ENCODE peak calls at places on chromosome 21, in four cellular contexts. B is K562, U is HL-60, R is GM12878. C is an unnamed sample.

GRCh38 chr21:27528697-27529096 is 561.8 kb upstream of the ADAMTS5 start:
- DNase-seq in B (no peak), U (no peak), R (no peak), C (no peak)

GRCh38 chr21:24823247-24823646 is 784.0 kb downstream of the MRPL39 start:
- DNase-seq in B (no peak), U (no peak), R (no peak), C (no peak)

GRCh38 chr21:41948901-41949300 is 4.9 kb downstream of the C2CD2 start:
- DNase-seq in B (no peak), U (no peak), R (no peak), C (no peak)

GRCh38 chr21:35086357-35086756 is 37.3 kb upstream of the RUNX1 start:
- DNase-seq in B (no peak), U (no peak), R (no peak), C (no peak)

GRCh38 chr21:40809673-40810072 is 37.3 kb downstream of the DSCAM start:
- DNase-seq in B (no peak), U (no peak), R (no peak), C (no peak)

GRCh38 chr21:41762236-41762635 is 4.6 kb downstream of the RIPK4 start:
- DNase-seq in B (no peak), U (no peak), R (no peak), C (no peak)

GRCh38 chr21:34668803-34669148 is at the start of gene CLIC6:
- DNase-seq in B (no peak), U (no peak), R (no peak), C (no peak)

GRCh38 chr21:32143222-32143939 is 135.5 kb downstream of the MIS18A start:
- DNase-seq in B (no peak), U (no peak), R (no peak), C (no peak)

GRCh38 chr21:37557261-37557950 is 190.8 kb downstream of the DYRK1A start:
- DNase-seq in B (no peak), U (no peak), R (peak; percentile 91), C (peak; percentile 62)

GRCh38 chr21:37032877-37033471 is 26.5 kb downstream of the RIPPLY3 start:
- DNase-seq in B (no peak), U (no peak), R (no peak), C (no peak)

GRCh38 chr21:26801524-26801923 is 43.7 kb downstream of the ADAMTS1 start:
- DNase-seq in B (no peak), U (no peak), R (no peak), C (no peak)

GRCh38 chr21:32427958-32428623 is 15.6 kb downstream of the EVA1C start:
- DNase-seq in B (peak; percentile 30), U (no peak), R (no peak), C (no peak)

GRCh38 chr21:37206531-37206930 is 60.6 kb downstream of the VPS26C start:
- DNase-seq in B (no peak), U (no peak), R (no peak), C (no peak)

GRCh38 chr21:42400525-42400924 is 3.2 kb upstream of the UBASH3A start:
- DNase-seq in B (no peak), U (no peak), R (peak; percentile 68), C (no peak)

GRCh38 chr21:23968722-23969647 is 1638.3 kb downstream of the MRPL39 start:
- DNase-seq in B (peak; percentile 51), U (peak; percentile 70), R (peak; percentile 46), C (peak; percentile 10)

GRCh38 chr21:26939532-26940181 is 27.2 kb downstream of the ADAMTS5 start:
- DNase-seq in B (no peak), U (no peak), R (no peak), C (no peak)

GRCh38 chr21:14901482-14901958 is 163.3 kb downstream of the NRIP1 start:
- DNase-seq in B (no peak), U (no peak), R (no peak), C (no peak)

GRCh38 chr21:42833859-42834729 is 45.2 kb downstream of the WDR4 start:
- DNase-seq in B (peak; percentile 27), U (no peak), R (no peak), C (no peak)

GRCh38 chr21:29078884-29079765 is 5.7 kb upstream of the CCT8 start:
- DNase-seq in B (no peak), U (peak; percentile 96), R (peak; percentile 68), C (peak; percentile 14)
- TF ChIP-seq POLR2AphosphoS5 in B (no peak), U (peak; percentile 87), R (peak; percentile 59), C (peak; percentile 20)

DNA sequence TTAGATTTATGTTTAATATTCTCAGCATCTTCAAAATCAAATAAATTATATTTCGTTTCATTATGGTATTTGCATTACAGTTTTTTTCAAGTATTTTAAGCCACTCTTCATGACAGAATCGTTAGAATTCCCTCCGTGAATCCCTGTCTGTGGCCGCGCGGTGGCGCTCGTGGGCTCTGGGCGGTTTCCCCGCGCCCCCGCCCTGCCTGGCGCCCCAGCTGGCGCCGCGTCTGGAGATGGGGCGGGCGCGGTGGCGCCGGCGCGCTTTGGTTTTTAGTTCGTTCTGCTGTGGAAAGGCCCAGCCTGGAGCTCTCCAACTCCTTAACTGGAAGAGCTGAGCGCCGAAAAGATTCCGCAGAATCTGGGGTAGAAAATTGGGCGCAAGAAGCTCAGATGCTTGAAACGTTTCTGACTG is 25.7 kb downstream of the PRMT2 start:
- DNase-seq in B (no peak), U (peak; percentile 30), R (no peak), C (peak; percentile 71)
- TF ChIP-seq SPI1 in B (no peak), U (no peak), R (no peak), C (no peak)

DNA sequence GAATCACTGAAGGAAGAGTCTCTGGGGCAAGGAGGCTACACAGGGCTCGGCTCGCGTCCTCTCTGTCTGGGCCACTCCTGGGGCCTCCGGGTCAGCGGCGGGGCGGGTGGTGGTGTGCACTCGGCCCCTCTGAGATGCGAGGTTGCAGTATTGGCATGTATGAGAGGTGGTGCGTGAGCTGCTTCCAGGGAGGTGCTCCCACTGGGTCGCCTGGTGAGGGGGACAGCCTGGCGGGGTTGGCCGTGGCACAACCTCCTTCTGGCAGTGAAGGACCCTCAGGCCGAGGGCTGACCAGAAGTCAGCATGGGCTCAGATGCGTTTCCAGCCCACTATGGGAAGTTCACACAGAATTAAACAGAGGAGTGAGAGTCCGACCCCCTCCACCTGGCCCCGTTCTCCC is 38.5 kb upstream of the COL18A1 start:
- DNase-seq in B (no peak), U (no peak), R (no peak), C (no peak)
- TF ChIP-seq POLR2AphosphoS5 in B (no peak), U (no peak), R (no peak), C (no peak)

DNA sequence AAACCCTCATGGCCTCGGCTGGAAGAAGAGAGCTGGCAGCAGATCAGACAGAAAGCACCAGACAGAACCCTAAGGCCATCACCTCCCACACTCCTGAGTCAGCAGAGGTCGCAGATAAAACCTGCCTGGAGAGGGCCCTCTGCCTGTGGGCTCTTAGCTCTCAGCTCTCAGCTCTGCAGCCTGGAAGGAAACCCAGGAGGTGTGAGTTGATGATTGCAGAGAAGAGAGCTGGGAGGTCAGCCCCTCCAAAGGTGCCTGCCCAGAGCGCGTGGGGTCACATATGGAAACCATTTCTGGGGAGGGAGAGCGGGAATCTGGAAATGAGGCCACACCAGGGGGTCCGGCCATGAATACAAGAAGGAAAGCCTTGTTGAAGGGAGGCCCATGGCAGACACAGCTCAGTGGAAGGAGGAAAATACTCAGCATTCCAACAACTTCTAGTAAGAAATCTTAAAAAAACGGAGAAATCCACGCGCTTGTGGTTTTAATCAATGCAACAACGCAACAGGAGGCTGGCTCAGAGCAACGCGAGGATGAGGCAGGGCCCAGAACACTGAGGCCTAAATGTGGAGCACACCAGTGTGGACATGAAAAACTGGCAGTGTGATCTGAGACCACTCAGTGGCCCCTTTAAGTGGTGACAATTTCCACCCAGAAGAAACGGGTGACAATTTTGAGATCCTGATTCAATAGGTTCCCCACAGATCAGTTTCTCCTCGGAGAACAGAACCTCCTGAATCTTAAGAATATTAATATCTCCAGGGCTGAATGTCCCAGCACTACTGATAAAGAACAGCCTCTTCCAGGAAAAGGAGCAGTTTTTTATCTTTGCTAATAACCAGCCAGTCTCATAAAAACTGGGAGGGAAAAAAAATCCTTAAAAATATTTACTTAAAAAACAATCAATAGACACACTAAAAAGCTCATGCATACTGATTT is 45.7 kb downstream of the PSMG1 start:
- DNase-seq in B (peak; percentile 72), U (no peak), R (no peak), C (no peak)
- TF ChIP-seq SPI1 in B (no peak), U (no peak), R (no peak), C (no peak)

C was measured in GM12891.